ENCODE peak calls at places on chromosomes 5 and 9, in six cellular contexts. One of them, this sample, is unnamed.

GRCh38 chr9:75909776-75910175 is 19.3 kb downstream of the PCSK5 start:
- DNase-seq in tibial artery: no peak
- DNase-seq in adrenal gland: peak
- DNase-seq in tibial nerve: no peak
- DNase-seq in lower lobe of right lung: no peak
- DNase-seq in left ventricle myocardium inferior: no peak
- DNase-seq in this sample: no peak

GRCh38 chr9:76302947-76303550 is 91.2 kb downstream of the RFK start:
- DNase-seq in tibial artery: no peak
- DNase-seq in left ventricle myocardium inferior: no peak
- DNase-seq in tibial nerve: no peak
- DNase-seq in adrenal gland: no peak
- DNase-seq in lower lobe of right lung: no peak
- DNase-seq in this sample: no peak

GRCh38 chr5:173839117-173839713 is 48.9 kb upstream of the CPEB4 start:
- DNase-seq in adrenal gland: peak
- DNase-seq in tibial nerve: no peak
- DNase-seq in tibial artery: no peak
- DNase-seq in lower lobe of right lung: no peak
- DNase-seq in left ventricle myocardium inferior: no peak
- DNase-seq in this sample: no peak

GRCh38 chr9:36543916-36544315 is 28.8 kb upstream of the MELK start:
- DNase-seq in tibial nerve: peak
- DNase-seq in tibial artery: peak
- DNase-seq in adrenal gland: no peak
- DNase-seq in left ventricle myocardium inferior: no peak
- DNase-seq in lower lobe of right lung: no peak
- DNase-seq in this sample: peak

GRCh38 chr5:179974281-179974945 is 66.7 kb upstream of the TBC1D9B start:
- DNase-seq in tibial nerve: no peak
- DNase-seq in lower lobe of right lung: no peak
- DNase-seq in tibial artery: no peak
- DNase-seq in left ventricle myocardium inferior: no peak
- DNase-seq in adrenal gland: no peak
- DNase-seq in this sample: no peak

GRCh38 chr5:71932131-71932635 is 175.1 kb upstream of the MAP1B start:
- DNase-seq in adrenal gland: no peak
- DNase-seq in tibial nerve: no peak
- DNase-seq in left ventricle myocardium inferior: no peak
- DNase-seq in tibial artery: peak
- DNase-seq in lower lobe of right lung: no peak
- DNase-seq in this sample: no peak

GRCh38 chr5:147177125-147177840 is 57.5 kb upstream of the STK32A start:
- DNase-seq in adrenal gland: no peak
- DNase-seq in tibial artery: no peak
- DNase-seq in lower lobe of right lung: no peak
- DNase-seq in tibial nerve: no peak
- DNase-seq in left ventricle myocardium inferior: no peak
- DNase-seq in this sample: no peak

GRCh38 chr5:178203670-178204204 is 596 bp upstream of the HNRNPAB start:
- DNase-seq in adrenal gland: peak
- DNase-seq in tibial nerve: no peak
- DNase-seq in tibial artery: no peak
- DNase-seq in left ventricle myocardium inferior: no peak
- DNase-seq in lower lobe of right lung: no peak
- DNase-seq in this sample: no peak

GRCh38 chr5:132372122-132372521 is 2.6 kb downstream of the SLC22A5 start:
- DNase-seq in lower lobe of right lung: no peak
- DNase-seq in tibial artery: no peak
- DNase-seq in tibial nerve: no peak
- DNase-seq in adrenal gland: no peak
- DNase-seq in left ventricle myocardium inferior: no peak
- DNase-seq in this sample: no peak

GRCh38 chr5:121963409-121963808 is 1.6 kb downstream of the SRFBP1 start:
- DNase-seq in adrenal gland: no peak
- DNase-seq in tibial artery: no peak
- DNase-seq in tibial nerve: no peak
- DNase-seq in left ventricle myocardium inferior: no peak
- DNase-seq in lower lobe of right lung: no peak
- DNase-seq in this sample: no peak

GRCh38 chr5:73747696-73748380 is 121.8 kb downstream of the ARHGEF28 start:
- DNase-seq in left ventricle myocardium inferior: no peak
- DNase-seq in adrenal gland: no peak
- DNase-seq in tibial artery: no peak
- DNase-seq in lower lobe of right lung: no peak
- DNase-seq in tibial nerve: no peak
- DNase-seq in this sample: no peak

GRCh38 chr5:139065296-139065695 is 132.9 kb downstream of the SIL1 start:
- DNase-seq in adrenal gland: peak
- DNase-seq in lower lobe of right lung: no peak
- DNase-seq in tibial nerve: no peak
- DNase-seq in left ventricle myocardium inferior: no peak
- DNase-seq in tibial artery: no peak
- DNase-seq in this sample: no peak

GRCh38 chr5:16673241-16673998 is 56.6 kb upstream of the RETREG1 start:
- DNase-seq in adrenal gland: no peak
- DNase-seq in left ventricle myocardium inferior: no peak
- DNase-seq in lower lobe of right lung: no peak
- DNase-seq in tibial nerve: no peak
- DNase-seq in tibial artery: no peak
- DNase-seq in this sample: no peak

GRCh38 chr9:127825319-127826051 is 22.8 kb downstream of the FPGS start:
- DNase-seq in tibial nerve: no peak
- DNase-seq in left ventricle myocardium inferior: peak
- DNase-seq in lower lobe of right lung: peak
- DNase-seq in adrenal gland: peak
- DNase-seq in tibial artery: no peak
- DNase-seq in this sample: peak

GRCh38 chr5:178988436-178989220 is 6.5 kb downstream of the GRM6 start:
- DNase-seq in tibial nerve: no peak
- DNase-seq in lower lobe of right lung: no peak
- DNase-seq in left ventricle myocardium inferior: no peak
- DNase-seq in adrenal gland: no peak
- DNase-seq in tibial artery: no peak
- DNase-seq in this sample: no peak

GRCh38 chr5:35485487-35485886 is 132.2 kb upstream of the SPEF2 start:
- DNase-seq in left ventricle myocardium inferior: no peak
- DNase-seq in tibial artery: no peak
- DNase-seq in lower lobe of right lung: no peak
- DNase-seq in adrenal gland: no peak
- DNase-seq in tibial nerve: no peak
- DNase-seq in this sample: no peak

GRCh38 chr5:35487255-35488035 is 130.2 kb upstream of the SPEF2 start:
- DNase-seq in tibial artery: no peak
- DNase-seq in tibial nerve: no peak
- DNase-seq in lower lobe of right lung: no peak
- DNase-seq in left ventricle myocardium inferior: no peak
- DNase-seq in adrenal gland: no peak
- DNase-seq in this sample: no peak

GRCh38 chr5:35484241-35484640 is 133.4 kb upstream of the SPEF2 start:
- DNase-seq in left ventricle myocardium inferior: no peak
- DNase-seq in tibial nerve: no peak
- DNase-seq in lower lobe of right lung: no peak
- DNase-seq in tibial artery: no peak
- DNase-seq in adrenal gland: no peak
- DNase-seq in this sample: no peak

GRCh38 chr5:35488786-35489185 is 128.9 kb upstream of the SPEF2 start:
- DNase-seq in lower lobe of right lung: no peak
- DNase-seq in adrenal gland: no peak
- DNase-seq in tibial artery: no peak
- DNase-seq in tibial nerve: no peak
- DNase-seq in left ventricle myocardium inferior: no peak
- DNase-seq in this sample: no peak

DNA sequence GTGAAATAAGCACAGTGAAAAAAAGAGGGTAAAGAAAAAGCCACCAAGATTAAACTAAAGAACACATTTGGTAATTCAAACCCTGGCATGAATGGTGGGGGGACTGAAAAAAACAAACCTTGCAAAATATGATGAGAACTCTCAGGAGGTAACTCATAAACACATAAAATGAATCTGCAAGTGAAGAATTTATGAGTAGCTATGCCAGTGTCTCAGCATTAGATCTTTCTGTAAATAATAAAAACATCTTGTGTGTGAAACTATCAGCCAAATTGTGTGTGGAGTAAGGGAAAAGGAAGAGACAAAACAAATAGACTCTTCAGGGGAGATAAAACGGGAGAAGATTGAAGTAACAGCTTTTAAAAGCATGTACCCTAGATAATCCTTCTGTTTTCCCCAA is 129.6 kb upstream of the SPEF2 start:
- DNase-seq in tibial artery: no peak
- DNase-seq in left ventricle myocardium inferior: no peak
- DNase-seq in tibial nerve: no peak
- DNase-seq in lower lobe of right lung: no peak
- DNase-seq in adrenal gland: no peak
- DNase-seq in this sample: no peak
- H3K27ac ChIP-seq in tibial artery: no peak
- H3K27ac ChIP-seq in left ventricle myocardium inferior: no peak
- H3K27ac ChIP-seq in tibial nerve: no peak
- H3K27ac ChIP-seq in lower lobe of right lung: no peak
- H3K27ac ChIP-seq in adrenal gland: no peak
- H3K27ac ChIP-seq in this sample: no peak

DNA sequence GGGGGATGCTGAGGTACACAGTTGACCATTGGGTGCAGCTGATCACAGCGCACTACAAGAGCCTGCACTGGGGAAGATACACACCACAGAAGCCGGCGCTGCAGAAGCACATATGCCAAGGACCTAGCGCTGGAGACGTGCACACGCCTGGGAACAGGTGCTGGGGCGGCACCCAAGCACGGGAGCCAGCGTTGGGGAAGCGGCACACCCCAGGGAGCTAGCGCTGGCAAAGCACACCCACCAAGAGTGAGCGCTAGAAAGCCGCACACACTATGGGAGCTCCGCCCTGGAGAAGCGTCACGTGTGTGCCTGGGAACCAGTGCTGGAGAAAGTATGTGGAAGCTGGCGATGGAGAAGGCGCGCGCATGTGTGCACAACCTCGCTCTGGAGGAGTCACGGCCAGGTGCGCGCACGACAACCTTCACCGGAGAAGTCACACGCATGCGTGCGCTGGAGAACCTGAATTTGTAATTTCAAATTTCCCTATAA is 4.5 kb downstream of the FANCC start:
- DNase-seq in left ventricle myocardium inferior: peak
- DNase-seq in tibial nerve: peak
- DNase-seq in adrenal gland: peak
- DNase-seq in lower lobe of right lung: peak
- DNase-seq in tibial artery: peak
- DNase-seq in this sample: peak
- H3K4me3 ChIP-seq in left ventricle myocardium inferior: peak
- H3K4me3 ChIP-seq in tibial nerve: peak
- H3K4me3 ChIP-seq in adrenal gland: peak
- H3K4me3 ChIP-seq in lower lobe of right lung: peak
- H3K4me3 ChIP-seq in tibial artery: peak
- H3K4me3 ChIP-seq in this sample: peak

DNA sequence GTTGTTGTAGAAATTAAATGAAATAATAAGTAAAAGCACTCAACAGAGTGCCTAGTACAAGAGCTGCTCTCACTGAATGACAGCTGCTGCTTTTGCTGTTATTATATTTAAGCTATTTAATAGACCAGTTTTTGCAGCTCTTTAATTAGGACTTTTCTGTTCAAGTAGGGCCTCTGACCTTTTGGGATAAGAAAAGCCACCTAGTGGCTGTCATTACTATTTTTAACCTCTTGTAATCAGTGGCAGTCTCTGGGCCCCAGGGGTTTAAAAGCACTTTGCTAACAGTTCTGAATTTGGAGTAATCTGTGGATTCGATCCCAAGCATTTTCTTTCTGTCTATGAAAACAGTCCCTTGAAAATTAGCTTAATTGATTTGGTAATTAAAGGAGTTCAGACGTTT is 121.1 kb downstream of the NUDT12 start:
- DNase-seq in left ventricle myocardium inferior: no peak
- DNase-seq in tibial nerve: no peak
- DNase-seq in lower lobe of right lung: no peak
- DNase-seq in adrenal gland: no peak
- DNase-seq in tibial artery: no peak
- DNase-seq in this sample: no peak
- TF ChIP-seq CTCF in left ventricle myocardium inferior: peak
- TF ChIP-seq CTCF in tibial nerve: no peak
- TF ChIP-seq CTCF in lower lobe of right lung: no peak
- TF ChIP-seq CTCF in adrenal gland: peak
- TF ChIP-seq CTCF in tibial artery: no peak
- TF ChIP-seq CTCF in this sample: no peak

GRCh38 chr5:56405536-56405935 is 172.4 kb upstream of the ANKRD55 start:
- DNase-seq in tibial artery: no peak
- DNase-seq in lower lobe of right lung: no peak
- DNase-seq in left ventricle myocardium inferior: no peak
- DNase-seq in tibial nerve: no peak
- DNase-seq in adrenal gland: no peak
- DNase-seq in this sample: no peak
- H3K27ac ChIP-seq in tibial artery: no peak
- H3K27ac ChIP-seq in lower lobe of right lung: no peak
- H3K27ac ChIP-seq in left ventricle myocardium inferior: no peak
- H3K27ac ChIP-seq in tibial nerve: no peak
- H3K27ac ChIP-seq in adrenal gland: no peak
- H3K27ac ChIP-seq in this sample: no peak

This sample was measured in sigmoid colon.